ENCODE peak calls at places on chromosome 11, in six cellular contexts. One of them, this sample, is unnamed.

GRCh38 chr11:71936825-71937224 is 8.0 kb downstream of the RNF121 start:
- DNase-seq in Panc1: no peak
- DNase-seq in thoracic aorta: no peak
- DNase-seq in effector memory CD4-positive, alpha-beta T cell: no peak
- DNase-seq in hepatocyte: no peak
- DNase-seq in lung: no peak
- DNase-seq in this sample: no peak

GRCh38 chr11:134069996-134070845 is 1.3 kb downstream of the JAM3 start:
- DNase-seq in Panc1: no peak
- DNase-seq in thoracic aorta: no peak
- DNase-seq in effector memory CD4-positive, alpha-beta T cell: no peak
- DNase-seq in hepatocyte: no peak
- DNase-seq in lung: no peak
- DNase-seq in this sample: peak; percentile 64

GRCh38 chr11:68999093-68999747 is 13.8 kb downstream of the MRGPRF start:
- DNase-seq in Panc1: no peak
- DNase-seq in thoracic aorta: no peak
- DNase-seq in effector memory CD4-positive, alpha-beta T cell: no peak
- DNase-seq in hepatocyte: no peak
- DNase-seq in lung: no peak
- DNase-seq in this sample: no peak

GRCh38 chr11:75668508-75669297 is at the start of gene MAP6:
- DNase-seq in Panc1: no peak
- DNase-seq in thoracic aorta: no peak
- DNase-seq in effector memory CD4-positive, alpha-beta T cell: no peak
- DNase-seq in hepatocyte: peak; percentile 72
- DNase-seq in lung: no peak
- DNase-seq in this sample: peak; percentile 70

GRCh38 chr11:71481101-71481960 is 28.3 kb downstream of the NADSYN1 start:
- DNase-seq in Panc1: no peak
- DNase-seq in thoracic aorta: no peak
- DNase-seq in effector memory CD4-positive, alpha-beta T cell: no peak
- DNase-seq in hepatocyte: no peak
- DNase-seq in lung: no peak
- DNase-seq in this sample: no peak

GRCh38 chr11:56885182-56885581 is 103.5 kb upstream of the OR5AK2 start:
- DNase-seq in Panc1: no peak
- DNase-seq in thoracic aorta: no peak
- DNase-seq in effector memory CD4-positive, alpha-beta T cell: no peak
- DNase-seq in hepatocyte: peak; percentile 32
- DNase-seq in lung: peak; percentile 57
- DNase-seq in this sample: no peak

GRCh38 chr11:132855516-132855915 is 676.8 kb downstream of the OPCML start:
- DNase-seq in Panc1: no peak
- DNase-seq in thoracic aorta: no peak
- DNase-seq in effector memory CD4-positive, alpha-beta T cell: no peak
- DNase-seq in hepatocyte: no peak
- DNase-seq in lung: no peak
- DNase-seq in this sample: no peak

GRCh38 chr11:119316017-119316728 is 757 bp downstream of the MCAM start:
- DNase-seq in Panc1: no peak
- DNase-seq in thoracic aorta: peak; percentile 76
- DNase-seq in effector memory CD4-positive, alpha-beta T cell: no peak
- DNase-seq in hepatocyte: no peak
- DNase-seq in lung: no peak
- DNase-seq in this sample: peak; percentile 81

GRCh38 chr11:61728940-61729219 is 23.6 kb upstream of the MYRF start:
- DNase-seq in Panc1: no peak
- DNase-seq in thoracic aorta: no peak
- DNase-seq in effector memory CD4-positive, alpha-beta T cell: no peak
- DNase-seq in hepatocyte: no peak
- DNase-seq in lung: peak; percentile 58
- DNase-seq in this sample: no peak

GRCh38 chr11:45341379-45341778 is 55.2 kb upstream of the SYT13 start:
- DNase-seq in Panc1: no peak
- DNase-seq in thoracic aorta: no peak
- DNase-seq in effector memory CD4-positive, alpha-beta T cell: no peak
- DNase-seq in hepatocyte: no peak
- DNase-seq in lung: no peak
- DNase-seq in this sample: no peak

GRCh38 chr11:69339916-69340565 is 46.1 kb downstream of the MYEOV start:
- DNase-seq in Panc1: no peak
- DNase-seq in thoracic aorta: no peak
- DNase-seq in effector memory CD4-positive, alpha-beta T cell: no peak
- DNase-seq in hepatocyte: no peak
- DNase-seq in lung: peak; percentile 19
- DNase-seq in this sample: no peak

GRCh38 chr11:15826826-15827225 is 529.5 kb downstream of the SOX6 start:
- DNase-seq in Panc1: no peak
- DNase-seq in thoracic aorta: no peak
- DNase-seq in effector memory CD4-positive, alpha-beta T cell: no peak
- DNase-seq in hepatocyte: peak; percentile 56
- DNase-seq in lung: peak; percentile 32
- DNase-seq in this sample: peak; percentile 23

GRCh38 chr11:11960687-11961086 is 47.7 kb downstream of the DKK3 start:
- DNase-seq in Panc1: no peak
- DNase-seq in thoracic aorta: no peak
- DNase-seq in effector memory CD4-positive, alpha-beta T cell: no peak
- DNase-seq in hepatocyte: no peak
- DNase-seq in lung: no peak
- DNase-seq in this sample: no peak

GRCh38 chr11:110376711-110377324 is 52.9 kb upstream of the FDX1 start:
- DNase-seq in Panc1: peak; percentile 46
- DNase-seq in thoracic aorta: peak; percentile 46
- DNase-seq in effector memory CD4-positive, alpha-beta T cell: no peak
- DNase-seq in hepatocyte: peak; percentile 88
- DNase-seq in lung: peak; percentile 81
- DNase-seq in this sample: no peak
- H3K27ac ChIP-seq in Panc1: peak overlapping the region; percentile 10
- H3K27ac ChIP-seq in thoracic aorta: peak overlapping the region; percentile 16
- H3K27ac ChIP-seq in effector memory CD4-positive, alpha-beta T cell: no peak overlapping the region
- H3K27ac ChIP-seq in hepatocyte: peak overlapping the region; percentile 61
- H3K27ac ChIP-seq in lung: no peak overlapping the region
- H3K27ac ChIP-seq in this sample: no peak overlapping the region

GRCh38 chr11:107675902-107676301 is 36.0 kb downstream of the SLN start:
- DNase-seq in Panc1: no peak
- DNase-seq in thoracic aorta: no peak
- DNase-seq in effector memory CD4-positive, alpha-beta T cell: no peak
- DNase-seq in hepatocyte: no peak
- DNase-seq in lung: no peak
- DNase-seq in this sample: no peak

GRCh38 chr11:107679255-107680024 is 32.4 kb downstream of the SLN start:
- DNase-seq in Panc1: no peak
- DNase-seq in thoracic aorta: no peak
- DNase-seq in effector memory CD4-positive, alpha-beta T cell: no peak
- DNase-seq in hepatocyte: no peak
- DNase-seq in lung: no peak
- DNase-seq in this sample: no peak

DNA sequence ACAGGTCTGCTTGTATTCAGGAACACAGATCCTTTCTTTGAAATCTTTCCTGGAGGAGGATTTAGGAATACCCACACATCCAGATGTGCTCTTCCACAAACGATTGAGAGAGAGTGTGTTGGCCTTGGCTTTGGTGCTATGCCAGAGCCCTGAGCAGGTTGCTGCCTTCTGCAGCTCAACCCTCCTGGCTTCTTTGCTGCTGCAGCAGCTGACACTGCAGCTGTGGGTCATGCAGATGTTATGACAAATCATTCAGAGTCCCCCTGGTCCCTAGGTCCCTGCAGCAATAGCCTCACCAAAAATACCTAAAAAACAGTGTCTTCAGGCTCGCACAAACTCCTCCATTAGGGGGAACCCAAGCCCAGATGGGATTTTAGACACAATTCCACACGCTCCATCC is 35.5 kb downstream of the SLN start:
- DNase-seq in Panc1: no peak
- DNase-seq in thoracic aorta: no peak
- DNase-seq in effector memory CD4-positive, alpha-beta T cell: no peak
- DNase-seq in hepatocyte: no peak
- DNase-seq in lung: no peak
- DNase-seq in this sample: no peak
- H3K27ac ChIP-seq in Panc1: no peak overlapping the region
- H3K27ac ChIP-seq in thoracic aorta: no peak overlapping the region
- H3K27ac ChIP-seq in effector memory CD4-positive, alpha-beta T cell: no peak overlapping the region
- H3K27ac ChIP-seq in hepatocyte: no peak overlapping the region
- H3K27ac ChIP-seq in lung: no peak overlapping the region
- H3K27ac ChIP-seq in this sample: no peak overlapping the region

GRCh38 chr11:59191899-59192298 is 20.0 kb downstream of the DTX4 start:
- DNase-seq in Panc1: no peak
- DNase-seq in thoracic aorta: no peak
- DNase-seq in effector memory CD4-positive, alpha-beta T cell: no peak
- DNase-seq in hepatocyte: no peak
- DNase-seq in lung: no peak
- DNase-seq in this sample: no peak
- H3K27ac ChIP-seq in Panc1: no peak overlapping the region
- H3K27ac ChIP-seq in thoracic aorta: no peak overlapping the region
- H3K27ac ChIP-seq in effector memory CD4-positive, alpha-beta T cell: no peak overlapping the region
- H3K27ac ChIP-seq in hepatocyte: no peak overlapping the region
- H3K27ac ChIP-seq in lung: no peak overlapping the region
- H3K27ac ChIP-seq in this sample: no peak overlapping the region

DNA sequence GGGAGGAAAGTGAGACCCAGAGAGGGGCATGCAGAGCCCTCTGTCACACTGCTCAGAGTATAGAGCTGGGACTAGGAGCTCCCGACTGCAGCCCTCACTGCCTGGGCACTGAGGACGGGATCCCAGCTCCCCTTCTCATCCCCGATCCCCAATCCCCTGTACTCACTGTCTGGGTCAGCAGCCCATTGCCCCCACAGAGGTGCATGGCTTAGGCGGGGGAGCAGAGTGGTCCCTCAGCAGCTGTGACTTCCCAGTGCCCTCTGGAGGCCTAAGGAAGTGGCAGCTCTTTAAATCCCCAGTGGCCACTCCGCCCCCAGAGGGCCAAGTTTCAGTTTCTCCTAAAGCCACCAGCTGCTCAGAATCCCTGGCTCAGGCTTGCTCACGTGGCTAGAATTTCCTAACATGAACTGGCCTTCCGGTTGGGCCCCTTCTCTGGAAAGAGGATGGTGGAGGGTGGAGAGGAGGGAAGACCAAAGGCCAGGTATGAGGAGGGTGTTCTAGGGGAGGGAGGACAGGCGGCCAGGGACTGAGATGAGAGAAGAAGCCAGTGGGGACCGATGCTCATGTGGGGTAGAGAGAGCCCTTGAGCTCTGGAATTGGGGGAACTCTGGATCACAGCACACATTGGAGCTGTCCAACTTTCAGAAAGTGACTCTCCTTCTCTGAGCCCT is at the start of gene BATF2:
- DNase-seq in Panc1: no peak
- DNase-seq in thoracic aorta: peak; percentile 29
- DNase-seq in effector memory CD4-positive, alpha-beta T cell: no peak
- DNase-seq in hepatocyte: peak; percentile 87
- DNase-seq in lung: peak; percentile 82
- DNase-seq in this sample: peak; percentile 47
- H3K27ac ChIP-seq in Panc1: peak within 1 kb of the TSS; percentile 79
- H3K27ac ChIP-seq in thoracic aorta: peak within 1 kb of the TSS; percentile 55
- H3K27ac ChIP-seq in effector memory CD4-positive, alpha-beta T cell: no peak within 1 kb of the TSS
- H3K27ac ChIP-seq in hepatocyte: peak within 1 kb of the TSS; percentile 99
- H3K27ac ChIP-seq in lung: peak within 1 kb of the TSS; percentile 0
- H3K27ac ChIP-seq in this sample: peak within 1 kb of the TSS; percentile 42

GRCh38 chr11:33480636-33481035 is 220.0 kb downstream of the C11orf91 start:
- DNase-seq in Panc1: no peak
- DNase-seq in thoracic aorta: no peak
- DNase-seq in effector memory CD4-positive, alpha-beta T cell: no peak
- DNase-seq in hepatocyte: no peak
- DNase-seq in lung: no peak
- DNase-seq in this sample: peak; percentile 79

GRCh38 chr11:33475999-33476398 is 218.8 kb downstream of the HIPK3 start:
- DNase-seq in Panc1: no peak
- DNase-seq in thoracic aorta: no peak
- DNase-seq in effector memory CD4-positive, alpha-beta T cell: no peak
- DNase-seq in hepatocyte: peak; percentile 80
- DNase-seq in lung: no peak
- DNase-seq in this sample: no peak

GRCh38 chr11:33476945-33477584 is 219.9 kb downstream of the HIPK3 start:
- DNase-seq in Panc1: no peak
- DNase-seq in thoracic aorta: no peak
- DNase-seq in effector memory CD4-positive, alpha-beta T cell: no peak
- DNase-seq in hepatocyte: no peak
- DNase-seq in lung: no peak
- DNase-seq in this sample: no peak

GRCh38 chr11:33478111-33478573 is 221.0 kb downstream of the HIPK3 start:
- DNase-seq in Panc1: no peak
- DNase-seq in thoracic aorta: no peak
- DNase-seq in effector memory CD4-positive, alpha-beta T cell: no peak
- DNase-seq in hepatocyte: peak; percentile 23
- DNase-seq in lung: no peak
- DNase-seq in this sample: no peak

DNA sequence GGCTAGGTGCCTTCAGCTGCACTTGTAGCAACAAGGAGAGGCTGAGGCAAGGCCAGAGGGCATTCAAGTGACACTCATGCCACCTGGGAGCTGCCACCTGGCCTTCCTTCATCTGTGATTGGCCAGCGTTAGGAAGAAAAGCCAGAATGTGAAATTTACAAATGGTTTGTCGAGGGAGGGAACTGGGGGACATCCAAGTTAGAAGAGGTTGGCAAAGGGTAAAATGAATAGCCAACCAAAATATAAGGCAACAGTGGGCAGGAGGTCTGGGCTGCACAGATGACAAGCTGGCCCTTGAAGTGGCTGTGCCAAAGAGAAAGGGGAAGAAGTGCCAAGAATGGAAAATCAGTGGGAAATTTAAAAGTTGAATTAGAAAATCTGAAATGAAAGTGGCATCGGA is 221.4 kb downstream of the C11orf91 start:
- DNase-seq in Panc1: no peak
- DNase-seq in thoracic aorta: no peak
- DNase-seq in effector memory CD4-positive, alpha-beta T cell: no peak
- DNase-seq in hepatocyte: no peak
- DNase-seq in lung: no peak
- DNase-seq in this sample: no peak
- H3K27ac ChIP-seq in Panc1: no peak overlapping the region
- H3K27ac ChIP-seq in thoracic aorta: no peak overlapping the region
- H3K27ac ChIP-seq in effector memory CD4-positive, alpha-beta T cell: no peak overlapping the region
- H3K27ac ChIP-seq in hepatocyte: no peak overlapping the region
- H3K27ac ChIP-seq in lung: no peak overlapping the region
- H3K27ac ChIP-seq in this sample: no peak overlapping the region

GRCh38 chr11:66467756-66468155 is 1.1 kb downstream of the PELI3 start:
- DNase-seq in Panc1: no peak
- DNase-seq in thoracic aorta: no peak
- DNase-seq in effector memory CD4-positive, alpha-beta T cell: no peak
- DNase-seq in hepatocyte: peak; percentile 34
- DNase-seq in lung: peak; percentile 55
- DNase-seq in this sample: no peak
- H3K27ac ChIP-seq in Panc1: no peak overlapping the region
- H3K27ac ChIP-seq in thoracic aorta: no peak overlapping the region
- H3K27ac ChIP-seq in effector memory CD4-positive, alpha-beta T cell: peak overlapping the region; percentile 62
- H3K27ac ChIP-seq in hepatocyte: no peak overlapping the region
- H3K27ac ChIP-seq in lung: no peak overlapping the region
- H3K27ac ChIP-seq in this sample: peak overlapping the region; percentile 44

This sample was measured in caudate nucleus.